ENCODE peak calls at places on chromosomes 12 and 14, in nine cellular contexts. O is effector memory CD8-positive, alpha-beta T cell; Y is activated T-helper 1 cell treated with Interleukin-2 at 50 U/mL for 16 hours; T is HepG2; P is GM12865; G is T47D; V is GM12891; U is posterior vena cava; X is stimulated activated CD4-positive, alpha-beta T cell treated with anti-CD3 and anti-CD28 coated beads, Interleukin-1b, Interleukin-23, amount 100 ng/mL, for 24 hours. E is an unnamed sample.

GRCh38 chr14:99575043-99576023 is 28.7 kb downstream of the CCDC85C start:
- DNase-seq in O (no peak), Y (no peak), T (peak; percentile 52), P (no peak), G (no peak), V (no peak), U (no peak), X (no peak), E (no peak)

GRCh38 chr14:102867826-102868580 is 54.5 kb upstream of the AMN start:
- DNase-seq in O (no peak), Y (no peak), T (no peak), P (no peak), G (no peak), V (no peak), U (no peak), X (no peak), E (no peak)

GRCh38 chr12:23472329-23472971 is 477.0 kb downstream of the SOX5 start:
- DNase-seq in O (no peak), Y (no peak), T (no peak), P (no peak), G (no peak), V (no peak), U (no peak), X (no peak), E (no peak)

GRCh38 chr12:111964935-111965334 is 48.0 kb downstream of the TMEM116 start:
- DNase-seq in O (no peak), Y (no peak), T (no peak), P (no peak), G (no peak), V (no peak), U (no peak), X (no peak), E (no peak)

GRCh38 chr12:56014205-56014604 is 6.6 kb upstream of the IKZF4 start:
- DNase-seq in O (no peak), Y (no peak), T (no peak), P (no peak), G (no peak), V (no peak), U (no peak), X (no peak), E (no peak)

GRCh38 chr12:103301642-103302620 is 193.8 kb downstream of the C12orf42 start:
- DNase-seq in O (no peak), Y (no peak), T (no peak), P (no peak), G (no peak), V (no peak), U (no peak), X (no peak), E (no peak)

GRCh38 chr12:50642755-50643154 is 121.1 kb upstream of the ATF1 start:
- DNase-seq in O (no peak), Y (no peak), T (no peak), P (no peak), G (no peak), V (no peak), U (no peak), X (no peak), E (no peak)

GRCh38 chr12:89932950-89933349 is 224.3 kb upstream of the ATP2B1 start:
- DNase-seq in O (no peak), Y (no peak), T (no peak), P (no peak), G (no peak), V (no peak), U (no peak), X (no peak), E (no peak)

GRCh38 chr14:32980178-32980886 is 41.7 kb downstream of the NPAS3 start:
- DNase-seq in O (no peak), Y (no peak), T (no peak), P (no peak), G (no peak), V (no peak), U (no peak), X (no peak), E (no peak)

GRCh38 chr12:5101686-5102085 is 58.0 kb downstream of the KCNA5 start:
- DNase-seq in O (no peak), Y (no peak), T (no peak), P (no peak), G (no peak), V (no peak), U (no peak), X (no peak), E (no peak)

GRCh38 chr12:57756406-57757341 is 1.8 kb downstream of the MARCHF9 start:
- DNase-seq in O (peak; percentile 63), Y (peak; percentile 55), T (no peak), P (peak; percentile 79), G (no peak), V (peak; percentile 64), U (no peak), X (peak; percentile 62), E (peak; percentile 90)

GRCh38 chr12:104805186-104805585 is 152.9 kb downstream of the SLC41A2 start:
- DNase-seq in O (no peak), Y (no peak), T (no peak), P (no peak), G (no peak), V (no peak), U (no peak), X (no peak), E (no peak)

GRCh38 chr14:74049886-74050495 is 30.8 kb downstream of the BBOF1 start:
- DNase-seq in O (no peak), Y (no peak), T (no peak), P (no peak), G (no peak), V (peak; percentile 15), U (no peak), X (no peak), E (no peak)

GRCh38 chr12:93302331-93303229 is 75.1 kb upstream of the NUDT4 start:
- DNase-seq in O (no peak), Y (no peak), T (no peak), P (peak; percentile 7), G (no peak), V (no peak), U (no peak), X (no peak), E (no peak)

GRCh38 chr14:69046468-69046867 is 67.4 kb upstream of the ACTN1 start:
- DNase-seq in O (no peak), Y (no peak), T (no peak), P (no peak), G (no peak), V (no peak), U (peak; percentile 81), X (no peak), E (no peak)

GRCh38 chr12:8609061-8609570 is 3.5 kb downstream of the AICDA start:
- DNase-seq in O (no peak), Y (no peak), T (peak; percentile 28), P (peak; percentile 66), G (peak; percentile 4), V (no peak), U (no peak), X (no peak), E (peak; percentile 54)

GRCh38 chr12:47133981-47134380 is 54.2 kb upstream of the AMIGO2 start:
- DNase-seq in O (no peak), Y (no peak), T (no peak), P (no peak), G (no peak), V (no peak), U (no peak), X (no peak), E (no peak)

GRCh38 chr14:69059658-69060648 is 80.9 kb upstream of the ACTN1 start:
- DNase-seq in O (no peak), Y (no peak), T (no peak), P (no peak), G (no peak), V (no peak), U (no peak), X (no peak), E (no peak)

GRCh38 chr14:92564361-92565039 is 50.9 kb downstream of the RIN3 start:
- DNase-seq in O (no peak), Y (no peak), T (no peak), P (no peak), G (no peak), V (no peak), U (no peak), X (no peak), E (no peak)

GRCh38 chr12:66662729-66663128 is 16.1 kb downstream of the GRIP1 start:
- DNase-seq in O (no peak), Y (no peak), T (no peak), P (no peak), G (no peak), V (no peak), U (no peak), X (no peak), E (no peak)

GRCh38 chr14:39432619-39433451 is 602 bp upstream of the FBXO33 start:
- DNase-seq in O (no peak), Y (peak; percentile 62), T (peak; percentile 96), P (peak; percentile 92), G (peak; percentile 77), V (peak; percentile 44), U (peak; percentile 95), X (no peak), E (peak; percentile 74)

GRCh38 chr12:46981627-46982026 is 97.8 kb upstream of the PCED1B start:
- DNase-seq in O (no peak), Y (no peak), T (no peak), P (no peak), G (no peak), V (no peak), U (no peak), X (no peak), E (no peak)

GRCh38 chr12:112979281-112979680 is 962 bp downstream of the OAS2 start:
- DNase-seq in O (peak; percentile 44), Y (no peak), T (no peak), P (peak; percentile 83), G (no peak), V (no peak), U (no peak), X (no peak), E (peak; percentile 24)

GRCh38 chr12:91413591-91413990 is 231.0 kb upstream of the DCN start:
- DNase-seq in O (no peak), Y (no peak), T (no peak), P (no peak), G (no peak), V (no peak), U (no peak), X (no peak), E (no peak)

GRCh38 chr14:59829941-59830734 is 40.4 kb downstream of the RTN1 start:
- DNase-seq in O (no peak), Y (no peak), T (no peak), P (no peak), G (no peak), V (no peak), U (no peak), X (no peak), E (no peak)

GRCh38 chr14:104164512-104164911 is 26.1 kb downstream of the KIF26A start:
- DNase-seq in O (no peak), Y (no peak), T (no peak), P (no peak), G (no peak), V (no peak), U (no peak), X (no peak), E (no peak)

GRCh38 chr14:30988509-30988908 is 36.9 kb upstream of the AP4S1 start:
- DNase-seq in O (no peak), Y (no peak), T (peak; percentile 49), P (no peak), G (no peak), V (no peak), U (no peak), X (no peak), E (no peak)

GRCh38 chr14:52313493-52313881 is 625 bp upstream of the PTGER2 start:
- DNase-seq in O (no peak), Y (no peak), T (no peak), P (no peak), G (no peak), V (no peak), U (no peak), X (no peak), E (no peak)

GRCh38 chr14:56120091-56120632 is 2.0 kb downstream of the PELI2 start:
- DNase-seq in O (no peak), Y (no peak), T (no peak), P (no peak), G (no peak), V (no peak), U (no peak), X (no peak), E (no peak)

GRCh38 chr12:120402217-120402616 is 33.3 kb upstream of the MSI1 start:
- DNase-seq in O (no peak), Y (no peak), T (no peak), P (no peak), G (no peak), V (no peak), U (no peak), X (no peak), E (no peak)

GRCh38 chr14:22397338-22397737 is 191.7 kb downstream of the DAD1 start:
- DNase-seq in O (no peak), Y (no peak), T (no peak), P (no peak), G (no peak), V (no peak), U (no peak), X (no peak), E (no peak)